ENCODE peak calls at places on chromosomes 2 and 18, in six cellular contexts. One of them, this sample, is unnamed.

GRCh38 chr2:190829642-190830041 is 51.0 kb upstream of the GLS start:
- DNase-seq in heart right ventricle: no peak
- DNase-seq in spleen: no peak
- DNase-seq in K562: no peak
- DNase-seq in pancreas: no peak
- DNase-seq in endodermal cell: no peak
- DNase-seq in this sample: no peak

GRCh38 chr2:26633993-26634392 is 7.2 kb downstream of the CIB4 start:
- DNase-seq in heart right ventricle: no peak
- DNase-seq in spleen: no peak
- DNase-seq in K562: no peak
- DNase-seq in pancreas: no peak
- DNase-seq in endodermal cell: no peak
- DNase-seq in this sample: no peak

GRCh38 chr2:64978514-64979268 is 10.5 kb upstream of the SLC1A4 start:
- DNase-seq in heart right ventricle: no peak
- DNase-seq in spleen: no peak
- DNase-seq in K562: no peak
- DNase-seq in pancreas: no peak
- DNase-seq in endodermal cell: no peak
- DNase-seq in this sample: no peak

GRCh38 chr2:182652326-182652725 is 63.7 kb upstream of the DNAJC10 start:
- DNase-seq in heart right ventricle: no peak
- DNase-seq in spleen: no peak
- DNase-seq in K562: no peak
- DNase-seq in pancreas: no peak
- DNase-seq in endodermal cell: no peak
- DNase-seq in this sample: no peak

GRCh38 chr2:85199692-85200091 is 66.5 kb downstream of the TCF7L1 start:
- DNase-seq in heart right ventricle: no peak
- DNase-seq in spleen: no peak
- DNase-seq in K562: no peak
- DNase-seq in pancreas: no peak
- DNase-seq in endodermal cell: no peak
- DNase-seq in this sample: no peak

GRCh38 chr18:183769-184168 is 25.4 kb downstream of the USP14 start:
- DNase-seq in heart right ventricle: no peak
- DNase-seq in spleen: no peak
- DNase-seq in K562: peak; percentile 35
- DNase-seq in pancreas: no peak
- DNase-seq in endodermal cell: no peak
- DNase-seq in this sample: peak; percentile 6

GRCh38 chr18:76443519-76444435 is 51.3 kb downstream of the ZNF516 start:
- DNase-seq in heart right ventricle: no peak
- DNase-seq in spleen: peak; percentile 70
- DNase-seq in K562: no peak
- DNase-seq in pancreas: no peak
- DNase-seq in endodermal cell: no peak
- DNase-seq in this sample: peak; percentile 28

GRCh38 chr2:66488946-66489345 is 54.0 kb downstream of the MEIS1 start:
- DNase-seq in heart right ventricle: no peak
- DNase-seq in spleen: no peak
- DNase-seq in K562: no peak
- DNase-seq in pancreas: no peak
- DNase-seq in endodermal cell: no peak
- DNase-seq in this sample: no peak

GRCh38 chr18:48613589-48613988 is 74.8 kb downstream of the CTIF start:
- DNase-seq in heart right ventricle: peak; percentile 52
- DNase-seq in spleen: peak; percentile 56
- DNase-seq in K562: no peak
- DNase-seq in pancreas: no peak
- DNase-seq in endodermal cell: no peak
- DNase-seq in this sample: peak; percentile 43

GRCh38 chr2:210288376-210288775 is 26.6 kb downstream of the MYL1 start:
- DNase-seq in heart right ventricle: no peak
- DNase-seq in spleen: no peak
- DNase-seq in K562: no peak
- DNase-seq in pancreas: no peak
- DNase-seq in endodermal cell: no peak
- DNase-seq in this sample: no peak

GRCh38 chr2:172953970-172954852 is 121.4 kb upstream of the MAP3K20 start:
- DNase-seq in heart right ventricle: no peak
- DNase-seq in spleen: no peak
- DNase-seq in K562: no peak
- DNase-seq in pancreas: no peak
- DNase-seq in endodermal cell: no peak
- DNase-seq in this sample: no peak

GRCh38 chr2:47174731-47175361 is 19.7 kb upstream of the STPG4 start:
- DNase-seq in heart right ventricle: no peak
- DNase-seq in spleen: no peak
- DNase-seq in K562: peak; percentile 39
- DNase-seq in pancreas: no peak
- DNase-seq in endodermal cell: peak; percentile 54
- DNase-seq in this sample: peak; percentile 41

GRCh38 chr18:55415258-55415871 is 172.6 kb downstream of the TCF4 start:
- DNase-seq in heart right ventricle: peak; percentile 91
- DNase-seq in spleen: peak; percentile 94
- DNase-seq in K562: peak; percentile 64
- DNase-seq in pancreas: peak; percentile 93
- DNase-seq in endodermal cell: peak; percentile 92
- DNase-seq in this sample: peak; percentile 81

GRCh38 chr18:23479829-23480505 is 23.3 kb upstream of the RMC1 start:
- DNase-seq in heart right ventricle: no peak
- DNase-seq in spleen: no peak
- DNase-seq in K562: no peak
- DNase-seq in pancreas: no peak
- DNase-seq in endodermal cell: no peak
- DNase-seq in this sample: no peak

GRCh38 chr2:218326315-218326714 is 30.3 kb upstream of the CATIP start:
- DNase-seq in heart right ventricle: no peak
- DNase-seq in spleen: no peak
- DNase-seq in K562: no peak
- DNase-seq in pancreas: no peak
- DNase-seq in endodermal cell: no peak
- DNase-seq in this sample: no peak

GRCh38 chr2:240997856-240998705 is at the start of gene SNED1:
- DNase-seq in heart right ventricle: peak; percentile 90
- DNase-seq in spleen: peak; percentile 93
- DNase-seq in K562: peak; percentile 81
- DNase-seq in pancreas: peak; percentile 94
- DNase-seq in endodermal cell: peak; percentile 95
- DNase-seq in this sample: peak; percentile 93

GRCh38 chr2:164061129-164061746 is 325.4 kb upstream of the FIGN start:
- DNase-seq in heart right ventricle: no peak
- DNase-seq in spleen: no peak
- DNase-seq in K562: peak; percentile 15
- DNase-seq in pancreas: no peak
- DNase-seq in endodermal cell: peak; percentile 90
- DNase-seq in this sample: peak; percentile 24

GRCh38 chr2:174059875-174060226 is 94.7 kb upstream of the SP3 start:
- DNase-seq in heart right ventricle: no peak
- DNase-seq in spleen: no peak
- DNase-seq in K562: no peak
- DNase-seq in pancreas: no peak
- DNase-seq in endodermal cell: no peak
- DNase-seq in this sample: no peak

GRCh38 chr18:8400193-8400752 is 209.0 kb upstream of the RAB12 start:
- DNase-seq in heart right ventricle: no peak
- DNase-seq in spleen: no peak
- DNase-seq in K562: no peak
- DNase-seq in pancreas: no peak
- DNase-seq in endodermal cell: no peak
- DNase-seq in this sample: peak; percentile 14

GRCh38 chr2:54965425-54965824 is 84.8 kb downstream of the RTN4 start:
- DNase-seq in heart right ventricle: no peak
- DNase-seq in spleen: no peak
- DNase-seq in K562: no peak
- DNase-seq in pancreas: no peak
- DNase-seq in endodermal cell: no peak
- DNase-seq in this sample: no peak

GRCh38 chr2:238285653-238286082 is 2.7 kb downstream of the PER2 start:
- DNase-seq in heart right ventricle: peak; percentile 31
- DNase-seq in spleen: no peak
- DNase-seq in K562: no peak
- DNase-seq in pancreas: no peak
- DNase-seq in endodermal cell: peak; percentile 78
- DNase-seq in this sample: no peak
- H3K4me1 ChIP-seq in heart right ventricle: peaks cover 55% of the 10 kb centered on the region
- H3K4me1 ChIP-seq in spleen: peaks cover 85% of the 10 kb centered on the region
- H3K4me1 ChIP-seq in K562: peaks cover 42% of the 10 kb centered on the region
- H3K4me1 ChIP-seq in pancreas: peaks cover 48% of the 10 kb centered on the region
- H3K4me1 ChIP-seq in endodermal cell: peaks cover 34% of the 10 kb centered on the region
- H3K4me1 ChIP-seq in this sample: no peaks in the 10 kb centered on the region

DNA sequence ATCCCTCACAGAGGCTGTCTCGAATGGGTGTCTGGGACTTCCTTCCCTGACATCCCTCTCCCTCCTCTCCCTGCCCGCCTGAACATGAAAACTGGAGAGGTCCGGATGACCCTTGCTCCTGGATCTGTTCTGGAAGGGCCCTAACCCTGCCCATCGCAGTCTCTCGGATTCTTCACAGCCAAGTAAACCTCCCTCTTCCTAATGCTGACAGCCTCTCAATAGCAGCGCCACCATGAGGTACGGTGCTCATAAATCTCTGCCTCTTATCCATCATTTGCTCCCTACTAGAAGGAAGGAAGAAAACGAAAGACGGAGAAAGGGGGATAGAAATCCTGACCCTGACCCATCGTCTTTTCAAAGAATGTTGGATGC is 257.9 kb downstream of the BCL11A start:
- DNase-seq in heart right ventricle: no peak
- DNase-seq in spleen: no peak
- DNase-seq in K562: no peak
- DNase-seq in pancreas: no peak
- DNase-seq in endodermal cell: peak; percentile 76
- DNase-seq in this sample: no peak
- TF ChIP-seq CTCF in heart right ventricle: no peak
- TF ChIP-seq CTCF in spleen: no peak
- TF ChIP-seq CTCF in K562: peak; percentile 13
- TF ChIP-seq CTCF in pancreas: no peak
- TF ChIP-seq CTCF in endodermal cell: peak; percentile 62
- TF ChIP-seq CTCF in this sample: no peak

GRCh38 chr2:9261231-9261883 is 54.7 kb downstream of the ASAP2 start:
- DNase-seq in heart right ventricle: no peak
- DNase-seq in spleen: no peak
- DNase-seq in K562: no peak
- DNase-seq in pancreas: no peak
- DNase-seq in endodermal cell: no peak
- DNase-seq in this sample: no peak

GRCh38 chr2:9262671-9263171 is 56.1 kb downstream of the ASAP2 start:
- DNase-seq in heart right ventricle: peak; percentile 67
- DNase-seq in spleen: no peak
- DNase-seq in K562: no peak
- DNase-seq in pancreas: no peak
- DNase-seq in endodermal cell: no peak
- DNase-seq in this sample: peak; percentile 46

GRCh38 chr2:9260411-9261037 is 53.9 kb downstream of the ASAP2 start:
- DNase-seq in heart right ventricle: no peak
- DNase-seq in spleen: no peak
- DNase-seq in K562: no peak
- DNase-seq in pancreas: no peak
- DNase-seq in endodermal cell: no peak
- DNase-seq in this sample: no peak

GRCh38 chr2:9264301-9264700 is 57.7 kb downstream of the ASAP2 start:
- DNase-seq in heart right ventricle: no peak
- DNase-seq in spleen: no peak
- DNase-seq in K562: no peak
- DNase-seq in pancreas: no peak
- DNase-seq in endodermal cell: no peak
- DNase-seq in this sample: no peak

GRCh38 chr2:9263388-9263787 is 56.8 kb downstream of the ASAP2 start:
- DNase-seq in heart right ventricle: no peak
- DNase-seq in spleen: no peak
- DNase-seq in K562: no peak
- DNase-seq in pancreas: no peak
- DNase-seq in endodermal cell: no peak
- DNase-seq in this sample: peak; percentile 58
- H3K4me1 ChIP-seq in heart right ventricle: peaks cover 75% of the 10 kb centered on the region
- H3K4me1 ChIP-seq in spleen: peaks cover 26% of the 10 kb centered on the region
- H3K4me1 ChIP-seq in K562: peaks cover 9% of the 10 kb centered on the region
- H3K4me1 ChIP-seq in pancreas: no peaks in the 10 kb centered on the region
- H3K4me1 ChIP-seq in endodermal cell: peaks cover 4% of the 10 kb centered on the region
- H3K4me1 ChIP-seq in this sample: peaks cover 13% of the 10 kb centered on the region

GRCh38 chr2:105339414-105339813 is 2.1 kb downstream of the C2orf49 start:
- DNase-seq in heart right ventricle: no peak
- DNase-seq in spleen: no peak
- DNase-seq in K562: no peak
- DNase-seq in pancreas: no peak
- DNase-seq in endodermal cell: no peak
- DNase-seq in this sample: no peak

GRCh38 chr2:105344704-105345345 is 7.5 kb downstream of the C2orf49 start:
- DNase-seq in heart right ventricle: no peak
- DNase-seq in spleen: no peak
- DNase-seq in K562: no peak
- DNase-seq in pancreas: no peak
- DNase-seq in endodermal cell: no peak
- DNase-seq in this sample: no peak
- TF ChIP-seq CTCF in heart right ventricle: no peak
- TF ChIP-seq CTCF in spleen: peak; percentile 12
- TF ChIP-seq CTCF in K562: peak; percentile 54
- TF ChIP-seq CTCF in pancreas: no peak
- TF ChIP-seq CTCF in endodermal cell: peak; percentile 67
- TF ChIP-seq CTCF in this sample: peak; percentile 25

GRCh38 chr2:144489315-144489920 is 30.5 kb downstream of the ZEB2 start:
- DNase-seq in heart right ventricle: no peak
- DNase-seq in spleen: no peak
- DNase-seq in K562: no peak
- DNase-seq in pancreas: no peak
- DNase-seq in endodermal cell: no peak
- DNase-seq in this sample: no peak
- H3K4me1 ChIP-seq in heart right ventricle: peaks cover 32% of the 10 kb centered on the region
- H3K4me1 ChIP-seq in spleen: peaks cover 99% of the 10 kb centered on the region
- H3K4me1 ChIP-seq in K562: peaks cover 4% of the 10 kb centered on the region
- H3K4me1 ChIP-seq in pancreas: no peaks in the 10 kb centered on the region
- H3K4me1 ChIP-seq in endodermal cell: no peaks in the 10 kb centered on the region
- H3K4me1 ChIP-seq in this sample: no peaks in the 10 kb centered on the region

GRCh38 chr18:21242141-21243040 is at the start of gene GREB1L:
- DNase-seq in heart right ventricle: peak; percentile 69
- DNase-seq in spleen: no peak
- DNase-seq in K562: no peak
- DNase-seq in pancreas: peak; percentile 84
- DNase-seq in endodermal cell: peak; percentile 89
- DNase-seq in this sample: peak; percentile 33
- TF ChIP-seq CTCF in heart right ventricle: peak; percentile 19
- TF ChIP-seq CTCF in spleen: no peak
- TF ChIP-seq CTCF in K562: no peak
- TF ChIP-seq CTCF in pancreas: no peak
- TF ChIP-seq CTCF in endodermal cell: peak; percentile 70
- TF ChIP-seq CTCF in this sample: no peak

This sample was measured in BE2C.